ENCODE peak calls at places on chromosomes 12 and 14, in five cellular contexts. B is brain microvascular endothelial cell, Y is tibial artery, E is body of pancreas, Z is heart right ventricle. K is an unnamed sample. For H3K36me3, the result is how much of the 10 kb centered on the place peaks cover.

GRCh38 chr14:23020143-23021128 is 10.5 kb upstream of the C14orf93 start:
- DNase-seq in B (no peak), Y (no peak), E (no peak), Z (no peak), K (no peak)

GRCh38 chr12:83477289-83477688 is 790.6 kb downstream of the TMTC2 start:
- DNase-seq in B (no peak), Y (no peak), E (no peak), Z (no peak), K (no peak)

GRCh38 chr12:51827925-51828818 is 20.3 kb downstream of the FIGNL2 start:
- DNase-seq in B (no peak), Y (no peak), E (no peak), Z (no peak), K (no peak)

GRCh38 chr12:91628656-91629055 is 446.0 kb upstream of the DCN start:
- DNase-seq in B (no peak), Y (no peak), E (no peak), Z (no peak), K (no peak)

GRCh38 chr14:77590845-77591506 is 25.5 kb downstream of the SPTLC2 start:
- DNase-seq in B (no peak), Y (no peak), E (no peak), Z (no peak), K (no peak)

GRCh38 chr12:19482036-19482435 is 42.7 kb downstream of the AEBP2 start:
- DNase-seq in B (no peak), Y (no peak), E (no peak), Z (no peak), K (no peak)

GRCh38 chr14:101591121-101591520 is 29.8 kb downstream of the DIO3 start:
- DNase-seq in B (no peak), Y (no peak), E (peak), Z (no peak), K (no peak)

GRCh38 chr14:96212896-96213295 is 8.3 kb downstream of the BDKRB2 start:
- DNase-seq in B (no peak), Y (no peak), E (no peak), Z (no peak), K (no peak)

GRCh38 chr14:50462111-50462510 is 65.4 kb upstream of the CDKL1 start:
- DNase-seq in B (no peak), Y (no peak), E (no peak), Z (no peak), K (no peak)

GRCh38 chr12:29232086-29232485 is 83.0 kb downstream of the FAR2 start:
- DNase-seq in B (no peak), Y (no peak), E (no peak), Z (no peak), K (no peak)

GRCh38 chr12:132084681-132085635 is 59.2 kb downstream of the DDX51 start:
- DNase-seq in B (no peak), Y (peak), E (peak), Z (peak), K (no peak)

GRCh38 chr12:73330584-73331351 is 1058.6 kb downstream of the TRHDE start:
- DNase-seq in B (no peak), Y (no peak), E (no peak), Z (no peak), K (no peak)

GRCh38 chr12:48969847-48970701 is 1.5 kb downstream of the WNT10B start:
- DNase-seq in B (no peak), Y (no peak), E (no peak), Z (no peak), K (no peak)

GRCh38 chr12:53224268-53224896 is 7.6 kb downstream of the RARG start:
- DNase-seq in B (no peak), Y (peak), E (no peak), Z (no peak), K (no peak)

GRCh38 chr12:52004042-52004648 is 2.6 kb upstream of the TAMALIN start:
- DNase-seq in B (peak), Y (no peak), E (peak), Z (peak), K (no peak)

GRCh38 chr12:121805800-121806555 is 2.2 kb downstream of the SETD1B start:
- DNase-seq in B (no peak), Y (no peak), E (no peak), Z (no peak), K (no peak)

GRCh38 chr12:75505706-75506312 is 5.6 kb downstream of the KRR1 start:
- DNase-seq in B (no peak), Y (no peak), E (no peak), Z (no peak), K (no peak)
- H3K36me3 ChIP-seq in B (under half), Y (under half), E (under half), Z (half or more), K (under half)

DNA sequence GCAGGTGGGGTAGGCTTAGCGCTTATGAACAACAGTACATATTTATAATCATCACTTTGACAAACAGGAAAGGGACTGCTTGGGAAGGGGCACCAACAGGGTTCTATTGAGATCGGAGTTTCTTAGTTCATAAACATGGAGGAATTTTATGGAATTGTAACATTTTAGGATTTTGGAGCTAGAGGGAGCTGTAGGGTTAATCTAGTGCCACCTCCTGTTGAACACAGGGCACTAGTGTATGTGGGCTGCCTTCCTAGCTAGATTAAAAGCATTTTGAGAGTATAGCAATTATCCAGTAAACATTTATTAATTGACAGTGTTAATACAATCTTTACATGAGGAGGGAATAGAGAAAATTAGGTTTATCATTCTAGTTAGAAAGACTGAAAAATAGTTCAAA is 23.1 kb upstream of the TBC1D30 start:
- DNase-seq in B (no peak), Y (no peak), E (no peak), Z (no peak), K (no peak)
- TF ChIP-seq CTCF in B (peak), Y (no peak), E (no peak), Z (no peak), K (peak)

GRCh38 chr12:46126050-46126727 is 135.8 kb upstream of the SCAF11 start:
- DNase-seq in B (no peak), Y (no peak), E (no peak), Z (no peak), K (no peak)

GRCh38 chr12:46124132-46124847 is 133.9 kb upstream of the SCAF11 start:
- DNase-seq in B (peak), Y (no peak), E (no peak), Z (no peak), K (no peak)

DNA sequence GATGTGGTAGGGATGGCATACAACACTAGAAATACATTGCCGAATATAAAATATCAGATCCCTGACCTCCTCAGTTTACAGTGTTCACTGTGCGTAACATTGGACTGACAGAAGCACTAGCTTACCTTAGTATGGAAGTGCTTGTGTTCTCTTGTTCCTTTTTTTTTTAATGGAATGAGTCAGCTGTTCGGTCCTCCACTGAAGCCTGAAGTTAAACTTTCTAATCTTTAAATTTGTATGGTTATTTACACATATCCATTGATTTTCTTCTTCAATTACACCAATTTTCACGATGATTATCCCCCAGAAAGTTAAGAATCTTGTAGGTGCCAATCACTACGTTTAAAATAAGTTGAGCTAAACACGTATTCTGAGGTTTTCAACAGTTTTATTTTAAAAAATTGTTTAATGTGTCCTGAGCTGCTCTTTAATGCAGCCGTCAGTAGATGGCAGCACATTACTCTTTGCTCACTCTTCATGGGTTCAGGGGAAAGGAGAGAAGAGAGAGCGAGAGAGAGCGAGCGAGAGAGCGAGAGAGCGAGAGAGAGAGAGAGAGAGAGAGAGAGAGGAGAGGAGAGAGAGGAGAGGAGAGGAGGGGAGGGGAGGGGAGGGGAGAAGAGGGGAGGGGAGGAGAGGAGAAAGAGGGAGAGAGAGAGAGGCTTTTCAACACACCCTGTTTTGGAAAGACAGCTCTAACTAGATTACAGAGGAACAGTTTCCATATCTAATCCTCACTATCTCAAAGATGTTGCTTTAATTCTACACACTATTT is 134.7 kb upstream of the SCAF11 start:
- DNase-seq in B (peak), Y (no peak), E (peak), Z (no peak), K (peak)
- H3K4me3 ChIP-seq in B (peak), Y (peak), E (no peak), Z (no peak), K (peak)

DNA sequence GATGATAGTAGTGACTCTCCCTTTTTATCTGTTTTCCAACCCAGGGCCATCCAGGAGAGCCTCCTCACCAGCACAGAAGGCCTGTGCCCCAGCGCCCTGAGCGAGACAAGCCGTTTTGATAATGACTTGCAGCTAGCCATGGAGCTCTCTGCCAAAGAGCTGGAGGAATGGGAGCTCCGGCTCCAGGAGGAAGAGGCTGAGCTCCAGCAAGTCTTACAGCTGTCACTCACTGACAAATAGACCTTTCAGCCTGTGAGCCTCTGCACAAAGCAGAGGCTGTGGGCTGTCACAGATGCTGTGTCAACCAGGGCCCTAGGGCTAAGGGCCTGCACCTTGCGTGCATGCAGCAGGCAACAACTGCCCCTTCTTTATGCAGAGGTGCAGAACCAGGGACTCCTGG is 11.0 kb downstream of the C12orf76 start:
- DNase-seq in B (no peak), Y (no peak), E (no peak), Z (no peak), K (no peak)
- H3K36me3 ChIP-seq in B (under half), Y (under half), E (under half), Z (half or more), K (under half)

DNA sequence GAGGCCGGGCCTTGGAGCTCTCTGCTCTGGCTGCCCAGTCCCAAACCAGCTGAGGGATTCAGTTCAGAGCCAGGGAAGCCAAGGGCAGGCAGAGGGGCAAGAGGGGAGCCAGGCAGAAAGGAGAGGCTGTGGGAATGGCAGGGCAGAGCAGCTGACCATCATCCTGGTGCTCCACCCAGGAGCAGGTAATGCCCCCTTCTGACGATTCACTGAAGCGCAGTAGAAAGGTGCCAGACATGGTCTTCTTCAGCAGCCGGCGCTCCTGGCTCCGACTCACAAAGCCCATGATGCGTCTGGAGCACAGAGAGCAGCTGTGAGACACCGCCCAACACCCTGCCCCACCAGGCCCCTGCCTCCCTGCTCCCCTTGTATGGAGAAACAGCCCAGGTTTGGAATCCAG is 8.0 kb downstream of the IL23A start:
- DNase-seq in B (no peak), Y (no peak), E (peak), Z (no peak), K (no peak)
- TF ChIP-seq CTCF in B (no peak), Y (no peak), E (no peak), Z (peak), K (no peak)